ENCODE peak calls at places on chromosomes 16 and 17, in five cellular contexts. One of them, this sample, is unnamed.
A peak's percentile ranks its signal among the peaks of the same experiment; 100 is the strongest.

GRCh38 chr17:57868007-57868774 is 18.3 kb upstream of the MRPS23 start:
- DNase-seq in tibial nerve: peak; percentile 68
- DNase-seq in endodermal cell: peak; percentile 96
- DNase-seq in heart right ventricle: peak; percentile 73
- DNase-seq in SJSA1: peak; percentile 98
- DNase-seq in this sample: peak; percentile 89

GRCh38 chr16:80231888-80232287 is 308.9 kb upstream of the DYNLRB2 start:
- DNase-seq in tibial nerve: no peak
- DNase-seq in endodermal cell: no peak
- DNase-seq in heart right ventricle: no peak
- DNase-seq in SJSA1: peak; percentile 84
- DNase-seq in this sample: no peak

GRCh38 chr17:53313746-53314145 is 509.0 kb upstream of the KIF2B start:
- DNase-seq in tibial nerve: no peak
- DNase-seq in endodermal cell: no peak
- DNase-seq in heart right ventricle: no peak
- DNase-seq in SJSA1: no peak
- DNase-seq in this sample: no peak

GRCh38 chr16:63629272-63629671 is 1492.6 kb downstream of the CDH11 start:
- DNase-seq in tibial nerve: no peak
- DNase-seq in endodermal cell: no peak
- DNase-seq in heart right ventricle: no peak
- DNase-seq in SJSA1: no peak
- DNase-seq in this sample: no peak

GRCh38 chr16:12784076-12784475 is 19.6 kb downstream of the CPPED1 start:
- DNase-seq in tibial nerve: no peak
- DNase-seq in endodermal cell: no peak
- DNase-seq in heart right ventricle: no peak
- DNase-seq in SJSA1: no peak
- DNase-seq in this sample: no peak

GRCh38 chr16:86089341-86089900 is 190.5 kb downstream of the IRF8 start:
- DNase-seq in tibial nerve: no peak
- DNase-seq in endodermal cell: no peak
- DNase-seq in heart right ventricle: no peak
- DNase-seq in SJSA1: no peak
- DNase-seq in this sample: peak; percentile 37

GRCh38 chr16:79871906-79872305 is 271.4 kb upstream of the MAF start:
- DNase-seq in tibial nerve: no peak
- DNase-seq in endodermal cell: no peak
- DNase-seq in heart right ventricle: no peak
- DNase-seq in SJSA1: no peak
- DNase-seq in this sample: no peak

GRCh38 chr17:79791354-79792123 is 5.3 kb downstream of the CBX8 start:
- DNase-seq in tibial nerve: no peak
- DNase-seq in endodermal cell: peak; percentile 79
- DNase-seq in heart right ventricle: no peak
- DNase-seq in SJSA1: no peak
- DNase-seq in this sample: peak; percentile 75

GRCh38 chr17:47946929-47947397 is 5.6 kb downstream of the PNPO start:
- DNase-seq in tibial nerve: peak; percentile 88
- DNase-seq in endodermal cell: peak; percentile 97
- DNase-seq in heart right ventricle: peak; percentile 67
- DNase-seq in SJSA1: peak; percentile 62
- DNase-seq in this sample: no peak

GRCh38 chr17:47949951-47950350 is 7.7 kb downstream of the PRR15L start:
- DNase-seq in tibial nerve: no peak
- DNase-seq in endodermal cell: no peak
- DNase-seq in heart right ventricle: no peak
- DNase-seq in SJSA1: no peak
- DNase-seq in this sample: no peak

GRCh38 chr17:47948706-47949196 is 7.4 kb downstream of the PNPO start:
- DNase-seq in tibial nerve: no peak
- DNase-seq in endodermal cell: no peak
- DNase-seq in heart right ventricle: no peak
- DNase-seq in SJSA1: no peak
- DNase-seq in this sample: no peak

GRCh38 chr17:47950448-47950847 is 7.2 kb downstream of the PRR15L start:
- DNase-seq in tibial nerve: no peak
- DNase-seq in endodermal cell: no peak
- DNase-seq in heart right ventricle: no peak
- DNase-seq in SJSA1: no peak
- DNase-seq in this sample: no peak

GRCh38 chr17:47949197-47949759 is 7.9 kb downstream of the PNPO start:
- DNase-seq in tibial nerve: peak; percentile 84
- DNase-seq in endodermal cell: peak; percentile 99
- DNase-seq in heart right ventricle: peak; percentile 88
- DNase-seq in SJSA1: peak; percentile 83
- DNase-seq in this sample: peak; percentile 98
- H3K4me1 ChIP-seq in tibial nerve: peaks cover 29% of the 10 kb centered on the region
- H3K4me1 ChIP-seq in endodermal cell: no peaks in the 10 kb centered on the region
- H3K4me1 ChIP-seq in heart right ventricle: peaks cover 44% of the 10 kb centered on the region
- H3K4me1 ChIP-seq in SJSA1: peaks cover 6% of the 10 kb centered on the region
- H3K4me1 ChIP-seq in this sample: peaks cover 41% of the 10 kb centered on the region

GRCh38 chr16:67977469-67978227 is 2.7 kb downstream of the DPEP3 start:
- DNase-seq in tibial nerve: no peak
- DNase-seq in endodermal cell: no peak
- DNase-seq in heart right ventricle: no peak
- DNase-seq in SJSA1: no peak
- DNase-seq in this sample: no peak
- H3K27ac ChIP-seq in tibial nerve: no peak overlapping the region
- H3K27ac ChIP-seq in endodermal cell: no peak overlapping the region
- H3K27ac ChIP-seq in heart right ventricle: no peak overlapping the region
- H3K27ac ChIP-seq in SJSA1: no peak overlapping the region
- H3K27ac ChIP-seq in this sample: no peak overlapping the region

GRCh38 chr16:9407206-9407758 is 315.8 kb downstream of the HAPSTR1 start:
- DNase-seq in tibial nerve: no peak
- DNase-seq in endodermal cell: no peak
- DNase-seq in heart right ventricle: no peak
- DNase-seq in SJSA1: no peak
- DNase-seq in this sample: no peak
- H3K4me1 ChIP-seq in tibial nerve: no peaks in the 10 kb centered on the region
- H3K4me1 ChIP-seq in endodermal cell: no peaks in the 10 kb centered on the region
- H3K4me1 ChIP-seq in heart right ventricle: no peaks in the 10 kb centered on the region
- H3K4me1 ChIP-seq in SJSA1: no peaks in the 10 kb centered on the region
- H3K4me1 ChIP-seq in this sample: no peaks in the 10 kb centered on the region

GRCh38 chr16:19384656-19385055 is 33.0 kb upstream of the TMC5 start:
- DNase-seq in tibial nerve: no peak
- DNase-seq in endodermal cell: no peak
- DNase-seq in heart right ventricle: no peak
- DNase-seq in SJSA1: no peak
- DNase-seq in this sample: peak; percentile 78
- H3K27ac ChIP-seq in tibial nerve: no peak overlapping the region
- H3K27ac ChIP-seq in endodermal cell: no peak overlapping the region
- H3K27ac ChIP-seq in heart right ventricle: no peak overlapping the region
- H3K27ac ChIP-seq in SJSA1: no peak overlapping the region
- H3K27ac ChIP-seq in this sample: no peak overlapping the region

DNA sequence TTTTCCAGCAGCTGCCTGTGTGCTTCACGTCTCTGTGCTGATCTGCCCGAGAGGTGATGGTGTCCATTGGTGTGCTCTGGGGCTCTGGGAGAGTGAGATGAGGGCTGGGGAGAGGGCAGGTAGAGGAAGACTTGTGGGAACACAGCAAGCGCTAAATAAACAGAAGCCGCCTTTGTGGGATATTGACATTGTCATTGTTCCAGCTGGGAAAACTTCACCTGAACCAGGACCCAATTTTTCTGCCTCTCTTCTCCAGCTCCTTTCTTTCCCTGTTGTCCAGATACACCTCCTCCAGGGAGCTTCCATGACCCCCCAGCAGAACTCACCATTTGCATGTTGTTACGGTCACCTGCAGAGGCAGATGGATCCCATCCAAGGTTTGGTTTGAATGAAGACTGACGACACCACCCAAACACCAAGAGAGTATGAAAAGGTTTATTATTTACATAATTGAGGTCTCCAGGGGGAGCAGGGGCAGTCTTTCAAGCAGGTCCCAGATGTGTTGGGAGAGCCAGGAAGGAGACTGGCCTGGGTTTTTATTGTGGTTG is 3.6 kb upstream of the ITGA3 start:
- DNase-seq in tibial nerve: no peak
- DNase-seq in endodermal cell: peak; percentile 67
- DNase-seq in heart right ventricle: no peak
- DNase-seq in SJSA1: no peak
- DNase-seq in this sample: peak; percentile 18
- H3K4me1 ChIP-seq in tibial nerve: peaks cover 80% of the 10 kb centered on the region
- H3K4me1 ChIP-seq in endodermal cell: peaks cover 16% of the 10 kb centered on the region
- H3K4me1 ChIP-seq in heart right ventricle: peaks cover 44% of the 10 kb centered on the region
- H3K4me1 ChIP-seq in SJSA1: peaks cover 97% of the 10 kb centered on the region
- H3K4me1 ChIP-seq in this sample: peaks cover 20% of the 10 kb centered on the region

GRCh38 chr16:8641671-8642070 is 20.2 kb downstream of the METTL22 start:
- DNase-seq in tibial nerve: no peak
- DNase-seq in endodermal cell: no peak
- DNase-seq in heart right ventricle: no peak
- DNase-seq in SJSA1: no peak
- DNase-seq in this sample: no peak
- H3K27ac ChIP-seq in tibial nerve: no peak overlapping the region
- H3K27ac ChIP-seq in endodermal cell: no peak overlapping the region
- H3K27ac ChIP-seq in heart right ventricle: no peak overlapping the region
- H3K27ac ChIP-seq in SJSA1: no peak overlapping the region
- H3K27ac ChIP-seq in this sample: no peak overlapping the region

GRCh38 chr16:75376475-75376907 is 56.8 kb downstream of the CFDP1 start:
- DNase-seq in tibial nerve: no peak
- DNase-seq in endodermal cell: peak; percentile 55
- DNase-seq in heart right ventricle: no peak
- DNase-seq in SJSA1: no peak
- DNase-seq in this sample: no peak
- H3K4me1 ChIP-seq in tibial nerve: peaks cover 45% of the 10 kb centered on the region
- H3K4me1 ChIP-seq in endodermal cell: no peaks in the 10 kb centered on the region
- H3K4me1 ChIP-seq in heart right ventricle: peaks cover 44% of the 10 kb centered on the region
- H3K4me1 ChIP-seq in SJSA1: peaks cover 42% of the 10 kb centered on the region
- H3K4me1 ChIP-seq in this sample: peaks cover 11% of the 10 kb centered on the region

GRCh38 chr16:88974080-88974479 is 2.9 kb downstream of the CBFA2T3 start:
- DNase-seq in tibial nerve: no peak
- DNase-seq in endodermal cell: no peak
- DNase-seq in heart right ventricle: no peak
- DNase-seq in SJSA1: no peak
- DNase-seq in this sample: no peak
- H3K27ac ChIP-seq in tibial nerve: no peak overlapping the region
- H3K27ac ChIP-seq in endodermal cell: no peak overlapping the region
- H3K27ac ChIP-seq in heart right ventricle: no peak overlapping the region
- H3K27ac ChIP-seq in SJSA1: no peak overlapping the region
- H3K27ac ChIP-seq in this sample: no peak overlapping the region